ENCODE peak calls at places on chromosome 12, in four cellular contexts. Q, O, W and A are unnamed samples.

GRCh38 chr12:49089831-49090773 is 4.5 kb downstream of the DHH start:
- DNase-seq in Q (peak), W (no peak), O (peak), A (peak)

GRCh38 chr12:84974177-84974815 is 61.7 kb upstream of the SLC6A15 start:
- DNase-seq in W (no peak), Q (no peak), O (no peak), A (no peak)

GRCh38 chr12:97716356-97716755 is 253.8 kb downstream of the RMST start:
- DNase-seq in W (no peak), O (no peak), Q (no peak), A (no peak)

GRCh38 chr12:7129647-7130536 is at the start of gene CLSTN3:
- DNase-seq in W (no peak), O (peak), Q (peak), A (peak)

GRCh38 chr12:86331012-86331411 is 74.8 kb upstream of the MGAT4C start:
- DNase-seq in W (no peak), Q (no peak), O (no peak), A (no peak)

GRCh38 chr12:30909088-30909688 is 17.4 kb upstream of the TSPAN11 start:
- DNase-seq in O (no peak), W (no peak), Q (no peak), A (no peak)

GRCh38 chr12:132488127-132489077 is 1.5 kb upstream of the FBRSL1 start:
- DNase-seq in W (no peak), O (no peak), Q (peak), A (no peak)

GRCh38 chr12:25995906-25996305 is 37.4 kb downstream of the RASSF8 start:
- DNase-seq in O (no peak), W (no peak), Q (no peak), A (no peak)

GRCh38 chr12:95820096-95820703 is 29.6 kb upstream of the NTN4 start:
- DNase-seq in Q (no peak), O (peak), W (no peak), A (peak)

GRCh38 chr12:23757541-23757962 is 191.9 kb downstream of the SOX5 start:
- DNase-seq in Q (no peak), O (no peak), W (no peak), A (no peak)

GRCh38 chr12:56271031-56271430 is 4.3 kb downstream of the COQ10A start:
- DNase-seq in O (peak), Q (no peak), W (no peak), A (no peak)

GRCh38 chr12:108798551-108799221 is 58.7 kb downstream of the SSH1 start:
- DNase-seq in Q (no peak), O (peak), W (no peak), A (peak)